ENCODE peak calls at places on chromosomes 2 and 18, in six cellular contexts. K is GM10248, T is astrocyte of the spinal cord, W is neural crest cell, E is hepatocyte, C is choroid plexus epithelial cell. M is an unnamed sample.

GRCh38 chr2:78979380-78980238 is 45.9 kb upstream of the REG3G start:
- DNase-seq in K (peak), T (peak), W (peak), E (peak), C (peak), M (peak)

GRCh38 chr2:29644949-29645348 is 276.4 kb downstream of the ALK start:
- DNase-seq in K (no peak), T (no peak), W (no peak), E (no peak), C (no peak), M (no peak)

GRCh38 chr2:29632018-29632417 is 289.4 kb downstream of the ALK start:
- DNase-seq in K (no peak), T (peak), W (no peak), E (no peak), C (peak), M (no peak)

GRCh38 chr2:127173073-127173472 is 47.0 kb downstream of the CYP27C1 start:
- DNase-seq in K (no peak), T (peak), W (no peak), E (peak), C (peak), M (no peak)

GRCh38 chr18:50097702-50098101 is 97.2 kb downstream of the MYO5B start:
- DNase-seq in K (no peak), T (peak), W (no peak), E (no peak), C (no peak), M (no peak)

GRCh38 chr18:25621144-25621543 is 269.2 kb upstream of the ZNF521 start:
- DNase-seq in K (no peak), T (no peak), W (no peak), E (no peak), C (no peak), M (no peak)

GRCh38 chr2:70145851-70146739 is 44.7 kb downstream of the C2orf42 start:
- DNase-seq in K (peak), T (no peak), W (no peak), E (no peak), C (no peak), M (peak)

GRCh38 chr2:144894612-144895300 is 374.8 kb upstream of the ZEB2 start:
- DNase-seq in K (no peak), T (no peak), W (no peak), E (no peak), C (no peak), M (no peak)

GRCh38 chr2:85368921-85369320 is 14.4 kb downstream of the ELMOD3 start:
- DNase-seq in K (no peak), T (no peak), W (no peak), E (no peak), C (peak), M (no peak)

GRCh38 chr2:235556086-235556485 is 62.2 kb downstream of the AGAP1 start:
- DNase-seq in K (no peak), T (no peak), W (no peak), E (no peak), C (no peak), M (no peak)

GRCh38 chr2:75320893-75321292 is 121.6 kb upstream of the TACR1 start:
- DNase-seq in K (no peak), T (no peak), W (no peak), E (no peak), C (no peak), M (no peak)

GRCh38 chr18:13485604-13486003 is 240.8 kb downstream of the FAM210A start:
- DNase-seq in K (no peak), T (no peak), W (no peak), E (no peak), C (no peak), M (no peak)

GRCh38 chr2:25251461-25252273 is 83.3 kb upstream of the POMC start:
- DNase-seq in K (peak), T (peak), W (peak), E (peak), C (peak), M (peak)

GRCh38 chr2:68974251-68974650 is at the start of gene GKN1:
- DNase-seq in K (no peak), T (no peak), W (no peak), E (no peak), C (no peak), M (no peak)

GRCh38 chr2:11831415-11831814 is 85.0 kb downstream of the LPIN1 start:
- DNase-seq in K (no peak), T (no peak), W (no peak), E (no peak), C (no peak), M (no peak)

GRCh38 chr2:129820908-129821307 is 158.6 kb upstream of the RAB6C start:
- DNase-seq in K (no peak), T (no peak), W (no peak), E (no peak), C (no peak), M (no peak)

GRCh38 chr2:108923019-108923700 is 65.9 kb downstream of the EDAR start:
- DNase-seq in K (no peak), T (no peak), W (no peak), E (no peak), C (no peak), M (no peak)

GRCh38 chr2:226892729-226893128 is 56.9 kb downstream of the RHBDD1 start:
- DNase-seq in K (no peak), T (no peak), W (no peak), E (no peak), C (peak), M (no peak)

GRCh38 chr2:111919794-111920608 is 21.6 kb downstream of the MERTK start:
- DNase-seq in K (no peak), T (peak), W (no peak), E (peak), C (no peak), M (no peak)

GRCh38 chr18:57959278-57959677 is 84.7 kb upstream of the NEDD4L start:
- DNase-seq in K (peak), T (peak), W (peak), E (peak), C (peak), M (peak)

GRCh38 chr18:2534906-2535305 is 36.4 kb downstream of the METTL4 start:
- DNase-seq in K (no peak), T (no peak), W (no peak), E (no peak), C (no peak), M (no peak)

GRCh38 chr2:10452334-10452733 is 4.2 kb upstream of the ODC1 start:
- DNase-seq in K (no peak), T (peak), W (no peak), E (peak), C (peak), M (no peak)

GRCh38 chr2:106867231-106867943 is 18.6 kb downstream of the ST6GAL2 start:
- DNase-seq in K (no peak), T (no peak), W (no peak), E (no peak), C (no peak), M (no peak)

GRCh38 chr18:57444301-57444759 is 9.2 kb downstream of the ONECUT2 start:
- DNase-seq in K (no peak), T (no peak), W (no peak), E (no peak), C (no peak), M (no peak)

GRCh38 chr2:223941579-223942277 is 3.4 kb downstream of the WDFY1 start:
- DNase-seq in K (peak), T (peak), W (no peak), E (peak), C (peak), M (peak)

GRCh38 chr2:43044093-43044614 is 182.3 kb downstream of the ZFP36L2 start:
- DNase-seq in K (no peak), T (no peak), W (no peak), E (no peak), C (no peak), M (no peak)

GRCh38 chr18:13269599-13270011 is 51.0 kb downstream of the LDLRAD4 start:
- DNase-seq in K (no peak), T (no peak), W (no peak), E (peak), C (no peak), M (no peak)

GRCh38 chr2:201203916-201204654 is 21.1 kb downstream of the CASP10 start:
- DNase-seq in K (no peak), T (peak), W (no peak), E (no peak), C (peak), M (no peak)

GRCh38 chr2:110166246-110166645 is 38.6 kb downstream of the NPHP1 start:
- DNase-seq in K (no peak), T (peak), W (no peak), E (no peak), C (peak), M (no peak)

DNA sequence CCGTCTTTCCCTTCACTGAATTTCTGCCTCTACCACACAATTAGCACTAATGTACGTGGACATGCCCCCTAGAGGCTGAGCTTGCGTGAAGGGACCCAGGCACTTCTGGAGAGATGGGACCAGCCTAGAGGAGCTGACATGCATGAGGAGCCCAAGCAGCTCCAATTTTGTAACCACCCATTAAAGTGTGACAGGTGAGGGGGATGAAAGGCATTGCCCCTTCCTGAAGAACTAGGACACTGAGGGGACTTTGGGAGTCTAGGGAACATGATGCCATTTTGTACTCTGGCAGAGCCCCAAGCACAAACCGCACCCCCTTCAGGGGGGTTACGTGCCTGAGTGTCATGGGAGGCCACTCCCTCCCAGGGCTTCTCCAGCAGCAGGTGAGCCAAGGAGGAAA is 63.6 kb downstream of the HNRNPLL start:
- DNase-seq in K (no peak), T (no peak), W (no peak), E (no peak), C (no peak), M (no peak)
- TF ChIP-seq CTCF in K (no peak), T (no peak), W (no peak), E (no peak), C (peak), M (no peak)

DNA sequence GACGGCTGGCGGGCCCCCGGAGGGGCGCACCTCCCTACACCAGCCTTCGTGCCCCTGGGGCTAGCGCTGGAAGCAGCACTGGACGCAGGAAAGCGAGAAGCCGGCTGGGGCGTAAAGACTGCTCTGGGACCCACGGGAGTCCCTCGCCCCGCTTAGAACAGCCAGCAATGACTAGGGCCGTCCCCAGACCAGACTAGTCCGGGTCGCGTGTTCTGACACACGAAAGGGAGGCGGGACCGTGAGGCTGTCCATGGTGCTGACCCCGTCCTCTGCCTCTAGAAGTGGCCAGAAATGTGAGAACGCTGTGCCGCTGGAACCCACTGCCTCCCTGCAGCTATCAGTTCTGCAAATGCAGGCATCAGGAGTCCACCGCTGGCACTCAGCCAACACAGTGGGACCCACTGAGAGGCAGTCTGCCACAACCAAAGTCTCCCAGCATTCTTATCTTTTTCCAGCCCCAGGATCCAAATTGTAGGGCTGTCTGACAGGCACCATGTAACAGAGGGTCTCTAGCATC is at the start of gene UCN:
- DNase-seq in K (no peak), T (peak), W (peak), E (peak), C (peak), M (no peak)
- TF ChIP-seq CTCF in K (no peak), T (no peak), W (no peak), E (no peak), C (no peak), M (no peak)

DNA sequence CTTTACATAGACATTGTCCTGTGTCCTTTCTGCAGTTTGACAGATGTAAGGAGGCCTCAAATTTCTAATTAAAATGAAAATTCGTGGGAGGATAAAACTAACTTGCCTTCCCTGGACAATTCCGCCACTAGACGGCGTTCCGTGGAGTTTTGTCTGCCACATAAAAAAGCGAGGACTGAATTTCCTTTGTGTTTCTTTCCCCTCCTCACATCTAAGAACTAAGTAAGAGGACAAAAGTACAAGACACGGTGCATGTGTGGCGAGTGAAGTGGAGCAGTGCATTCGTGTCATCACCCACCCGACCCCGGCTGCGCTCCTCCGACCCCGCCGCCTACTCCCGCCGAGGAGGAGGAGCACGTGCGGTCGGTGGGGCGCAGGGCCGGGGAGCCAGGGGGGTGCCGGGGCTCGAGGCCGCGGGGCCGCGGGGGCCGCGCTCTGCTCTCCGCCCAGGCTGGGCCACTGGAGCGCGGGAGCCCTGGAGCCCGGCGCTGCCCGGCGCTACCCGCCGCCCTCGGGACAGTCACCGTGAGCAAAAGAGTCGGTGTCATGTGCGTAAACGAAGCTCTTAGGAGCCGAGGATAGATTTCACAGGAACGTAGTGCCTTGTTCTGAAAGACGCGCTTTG is 10.8 kb downstream of the TBR1 start:
- DNase-seq in K (peak), T (peak), W (peak), E (no peak), C (peak), M (peak)
- TF ChIP-seq CTCF in K (no peak), T (peak), W (peak), E (peak), C (peak), M (peak)

DNA sequence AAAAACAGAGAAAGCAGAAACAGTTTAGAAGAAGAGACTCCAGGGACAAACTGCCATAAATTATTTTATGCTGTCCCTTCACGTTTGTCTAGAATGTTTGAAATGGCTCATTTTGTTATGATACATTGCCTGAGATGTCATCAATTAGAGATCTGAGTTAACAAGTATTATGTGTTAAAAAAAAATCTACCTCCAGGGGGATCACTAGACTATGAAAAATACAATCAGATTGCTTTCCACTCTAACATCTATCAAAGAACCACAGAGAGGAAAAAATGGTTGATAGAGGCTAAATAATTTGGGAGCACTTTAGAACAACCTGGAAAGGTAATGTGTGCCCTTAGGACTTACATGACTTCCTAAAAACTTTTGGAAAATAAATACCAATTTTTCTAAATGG is 103.8 kb upstream of the CCDC150 start:
- DNase-seq in K (no peak), T (peak), W (no peak), E (no peak), C (peak), M (no peak)
- TF ChIP-seq CTCF in K (no peak), T (peak), W (no peak), E (no peak), C (peak), M (no peak)

GRCh38 chr18:42730272-42730671 is 385.2 kb downstream of the RIT2 start:
- DNase-seq in K (no peak), T (no peak), W (no peak), E (no peak), C (peak), M (no peak)
- TF ChIP-seq CTCF in K (no peak), T (peak), W (peak), E (peak), C (peak), M (no peak)

DNA sequence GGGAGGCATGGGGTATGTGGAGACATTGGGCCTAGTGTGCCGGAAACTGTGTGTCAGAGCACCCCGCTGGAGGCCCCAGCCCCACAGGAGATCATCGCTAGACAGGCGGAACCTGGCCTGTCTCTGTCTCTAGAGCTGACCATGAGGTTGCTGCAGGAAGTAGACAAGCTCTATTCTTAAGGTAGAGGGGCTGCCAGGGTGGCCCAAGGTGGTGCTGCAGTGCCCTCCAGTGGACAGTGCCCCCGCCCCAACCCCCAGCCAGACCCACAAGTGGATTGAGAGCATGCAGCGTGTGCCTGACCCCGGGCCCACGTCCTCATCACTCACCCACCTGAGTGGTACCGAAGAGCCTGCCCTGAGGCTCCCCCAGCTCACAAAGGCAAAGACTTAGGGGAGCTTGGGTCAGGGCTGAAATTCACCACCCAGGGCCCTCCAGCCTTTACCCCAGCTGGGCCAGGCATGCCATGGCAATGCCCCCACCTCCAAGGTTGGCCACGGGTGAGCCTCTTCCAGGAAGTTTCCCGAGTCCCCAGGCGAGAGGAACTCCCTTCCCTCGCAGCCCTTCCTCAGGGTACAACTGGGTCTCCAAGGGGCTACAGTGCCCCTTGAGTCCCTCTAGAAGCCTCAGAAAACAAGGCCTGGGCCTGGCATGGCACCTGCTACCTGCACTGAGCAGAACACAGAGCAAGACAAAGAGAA is 155.0 kb downstream of the TTC32 start:
- DNase-seq in K (peak), T (peak), W (peak), E (peak), C (peak), M (no peak)
- TF ChIP-seq CTCF in K (peak), T (peak), W (peak), E (peak), C (peak), M (no peak)

GRCh38 chr2:240424341-240425235 is 10.9 kb upstream of the GPC1 start:
- DNase-seq in K (no peak), T (no peak), W (no peak), E (no peak), C (no peak), M (no peak)

GRCh38 chr2:240423788-240424191 is 11.7 kb upstream of the GPC1 start:
- DNase-seq in K (no peak), T (no peak), W (no peak), E (no peak), C (no peak), M (no peak)

GRCh38 chr2:240421396-240421795 is 14.1 kb upstream of the GPC1 start:
- DNase-seq in K (no peak), T (no peak), W (no peak), E (no peak), C (no peak), M (no peak)

GRCh38 chr2:240425236-240425615 is 10.2 kb upstream of the GPC1 start:
- DNase-seq in K (no peak), T (no peak), W (no peak), E (no peak), C (no peak), M (no peak)

DNA sequence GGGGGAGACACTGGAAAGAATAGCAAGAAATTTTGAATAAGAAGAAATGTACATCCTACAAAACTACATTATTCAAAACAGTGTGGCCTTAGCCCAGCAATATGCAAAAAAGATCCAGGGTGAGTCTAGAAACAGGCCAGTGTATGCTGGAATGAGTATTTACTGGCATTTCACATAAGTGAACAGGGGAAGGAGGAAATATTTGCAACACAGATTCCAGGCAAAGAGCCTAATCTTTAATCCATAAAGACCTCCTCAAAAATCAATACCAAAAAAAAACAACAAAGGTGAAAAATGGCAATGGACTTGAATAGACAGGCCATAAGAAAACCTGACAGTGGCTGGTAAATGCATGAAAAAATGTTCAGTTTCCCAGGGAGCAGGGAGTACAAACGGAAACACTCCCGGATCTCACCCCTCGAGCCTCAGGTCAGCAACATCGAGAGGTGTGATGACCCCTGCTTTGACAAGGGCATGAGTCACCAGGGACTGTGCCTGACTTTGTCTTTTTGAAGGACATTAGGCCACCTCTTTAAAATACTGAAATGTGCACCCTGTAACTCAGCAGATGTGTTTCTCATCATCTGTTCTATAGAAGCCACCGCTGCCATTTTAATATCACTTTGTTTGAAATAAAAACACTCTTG is 12.7 kb upstream of the GPC1 start:
- DNase-seq in K (no peak), T (no peak), W (no peak), E (no peak), C (no peak), M (no peak)
- TF ChIP-seq CTCF in K (no peak), T (no peak), W (no peak), E (no peak), C (no peak), M (no peak)

GRCh38 chr2:64963719-64964118 is 25.5 kb upstream of the SLC1A4 start:
- DNase-seq in K (no peak), T (no peak), W (no peak), E (no peak), C (no peak), M (no peak)
- TF ChIP-seq CTCF in K (no peak), T (no peak), W (no peak), E (no peak), C (no peak), M (no peak)

GRCh38 chr18:44681039-44681595 is 429 bp downstream of the SETBP1 start:
- DNase-seq in K (peak), T (no peak), W (no peak), E (no peak), C (no peak), M (peak)
- TF ChIP-seq CTCF in K (peak), T (no peak), W (no peak), E (no peak), C (no peak), M (no peak)

GRCh38 chr2:218398437-218399390 is 954 bp upstream of the CTDSP1 start:
- DNase-seq in K (peak), T (peak), W (no peak), E (peak), C (peak), M (peak)
- TF ChIP-seq CTCF in K (no peak), T (no peak), W (no peak), E (no peak), C (no peak), M (no peak)